ENCODE peak calls at places on chromosomes 16 and 17, in ten cellular contexts. A is stimulated activated CD8-positive, alpha-beta memory T cell treated with anti-CD3 and anti-CD28 coated beads, Interleukin-12 subunit alpha, Interleukin-12 subunit beta, amount 100 ng/mL, for 4 hours; I is left colon; V is AG20443; T is fibroblast of lung; W is upper lobe of right lung; Q is OCI-LY7; U is stimulated activated effector memory CD8-positive, alpha-beta T cell treated with anti-CD3 and anti-CD28 coated beads, Interleukin-12 subunit alpha, Interleukin-12 subunit beta, amount 100 ng/mL, for 72 hours; B is activated CD4-positive, alpha-beta T cell treated with anti-CD3 and anti-CD28 coated beads for 48 hours; X is head of caudate nucleus. C is an unnamed sample.

GRCh38 chr16:60651351-60651750 is 1384.9 kb downstream of the CDH8 start:
- DNase-seq in A (no peak), I (no peak), V (peak), T (no peak), W (no peak), Q (no peak), U (no peak), B (no peak), X (no peak), C (no peak)

GRCh38 chr17:50527949-50528474 is 4.5 kb upstream of the EPN3 start:
- DNase-seq in A (no peak), I (no peak), V (no peak), T (no peak), W (no peak), Q (no peak), U (no peak), B (no peak), X (no peak), C (no peak)

GRCh38 chr16:55703003-55704001 is 47.5 kb downstream of the SLC6A2 start:
- DNase-seq in A (no peak), I (no peak), V (peak), T (peak), W (no peak), Q (peak), U (no peak), B (peak), X (peak), C (peak)

GRCh38 chr16:17921357-17921978 is 415.1 kb downstream of the NPIPA8 start:
- DNase-seq in A (peak), I (peak), V (peak), T (no peak), W (no peak), Q (peak), U (peak), B (peak), X (no peak), C (peak)

GRCh38 chr17:38870259-38871165 is 654 bp downstream of the LASP1 start:
- DNase-seq in A (peak), I (peak), V (peak), T (peak), W (peak), Q (peak), U (peak), B (peak), X (peak), C (peak)

GRCh38 chr16:804193-805048 is 3.9 kb upstream of the GNG13 start:
- DNase-seq in A (no peak), I (no peak), V (no peak), T (no peak), W (no peak), Q (no peak), U (no peak), B (no peak), X (no peak), C (no peak)

GRCh38 chr16:79172306-79172705 is 428.2 kb downstream of the MAF start:
- DNase-seq in A (no peak), I (no peak), V (no peak), T (no peak), W (no peak), Q (no peak), U (no peak), B (no peak), X (no peak), C (no peak)

GRCh38 chr16:29023279-29024278 is 38.7 kb downstream of the LAT start:
- DNase-seq in A (no peak), I (no peak), V (no peak), T (no peak), W (peak), Q (no peak), U (peak), B (no peak), X (no peak), C (no peak)

GRCh38 chr17:36198831-36199465 is 2.4 kb upstream of the CCL3L1 start:
- DNase-seq in A (no peak), I (no peak), V (no peak), T (no peak), W (no peak), Q (no peak), U (peak), B (peak), X (no peak), C (peak)

GRCh38 chr17:74437702-74438101 is 5.8 kb downstream of the GPRC5C start:
- DNase-seq in A (no peak), I (no peak), V (no peak), T (no peak), W (no peak), Q (peak), U (no peak), B (no peak), X (no peak), C (no peak)

GRCh38 chr17:61310611-61311010 is 89.0 kb upstream of the TBX2 start:
- DNase-seq in A (no peak), I (no peak), V (peak), T (no peak), W (no peak), Q (no peak), U (no peak), B (no peak), X (no peak), C (no peak)